ENCODE peak calls at places on chromosomes 2 and 18, in nine cellular contexts. Z is NCI-H1092, I is T1000, B is right cardiac atrium, R is SW480, E is MV-4-11, M is left lobe of liver, O is glutamatergic neuron, A is aorta. P is an unnamed sample.

GRCh38 chr2:183243760-183244159 is 119.5 kb downstream of the NUP35 start:
- DNase-seq in Z (no peak), I (no peak), B (no peak), R (no peak), E (no peak), M (no peak), O (no peak), A (no peak), P (no peak)

GRCh38 chr18:79924814-79925655 is 26.4 kb downstream of the SLC66A2 start:
- DNase-seq in Z (peak), I (no peak), B (peak), R (no peak), E (no peak), M (peak), O (no peak), A (peak), P (peak)

GRCh38 chr2:26726229-26726628 is 33.7 kb downstream of the KCNK3 start:
- DNase-seq in Z (no peak), I (no peak), B (no peak), R (no peak), E (no peak), M (no peak), O (no peak), A (no peak), P (no peak)

GRCh38 chr2:187890690-187891089 is 336.5 kb upstream of the TFPI start:
- DNase-seq in Z (no peak), I (no peak), B (no peak), R (no peak), E (no peak), M (no peak), O (no peak), A (no peak), P (no peak)

GRCh38 chr2:85600951-85601770 is 1.3 kb downstream of the TMEM150A start:
- DNase-seq in Z (no peak), I (no peak), B (no peak), R (no peak), E (no peak), M (no peak), O (no peak), A (no peak), P (no peak)

GRCh38 chr2:112150447-112150846 is 12.3 kb downstream of the FBLN7 start:
- DNase-seq in Z (no peak), I (peak), B (no peak), R (no peak), E (no peak), M (peak), O (no peak), A (no peak), P (peak)

GRCh38 chr2:10400568-10400977 is 47.6 kb downstream of the ODC1 start:
- DNase-seq in Z (no peak), I (no peak), B (peak), R (no peak), E (peak), M (no peak), O (no peak), A (peak), P (no peak)

GRCh38 chr2:26268184-26268583 is 23.4 kb downstream of the HADHB start:
- DNase-seq in Z (no peak), I (no peak), B (no peak), R (no peak), E (peak), M (no peak), O (no peak), A (no peak), P (no peak)

GRCh38 chr2:45169339-45170190 is 160.3 kb upstream of the SIX2 start:
- DNase-seq in Z (peak), I (no peak), B (peak), R (peak), E (no peak), M (no peak), O (peak), A (peak), P (no peak)

GRCh38 chr2:130390460-130391057 is 34.7 kb downstream of the PTPN18 start:
- DNase-seq in Z (no peak), I (no peak), B (peak), R (no peak), E (peak), M (no peak), O (no peak), A (peak), P (no peak)

GRCh38 chr2:237912271-237913192 is 53.1 kb downstream of the RAMP1 start:
- DNase-seq in Z (no peak), I (no peak), B (no peak), R (no peak), E (no peak), M (no peak), O (no peak), A (no peak), P (no peak)

GRCh38 chr18:21914739-21915319 is 174.2 kb downstream of the MIB1 start:
- DNase-seq in Z (no peak), I (peak), B (no peak), R (peak), E (peak), M (no peak), O (peak), A (no peak), P (no peak)

GRCh38 chr2:158969162-158969716 is 799 bp downstream of the TANC1 start:
- DNase-seq in Z (no peak), I (no peak), B (no peak), R (peak), E (no peak), M (no peak), O (no peak), A (peak), P (no peak)

GRCh38 chr2:8548065-8548870 is 133.6 kb upstream of the ID2 start:
- DNase-seq in Z (no peak), I (no peak), B (no peak), R (no peak), E (no peak), M (peak), O (no peak), A (peak), P (no peak)

GRCh38 chr2:16852651-16853050 is 187.0 kb upstream of the CYRIA start:
- DNase-seq in Z (no peak), I (no peak), B (no peak), R (no peak), E (no peak), M (no peak), O (no peak), A (no peak), P (no peak)

GRCh38 chr2:148524519-148524919 is 120.0 kb upstream of the EPC2 start:
- DNase-seq in Z (no peak), I (no peak), B (no peak), R (peak), E (no peak), M (no peak), O (no peak), A (no peak), P (no peak)

GRCh38 chr2:113977060-113977659 is 87.3 kb downstream of the ACTR3 start:
- DNase-seq in Z (no peak), I (no peak), B (no peak), R (peak), E (no peak), M (no peak), O (no peak), A (no peak), P (no peak)

GRCh38 chr2:193847140-193847539 is 1652.4 kb upstream of the TMEFF2 start:
- DNase-seq in Z (no peak), I (no peak), B (no peak), R (no peak), E (no peak), M (no peak), O (no peak), A (no peak), P (no peak)

GRCh38 chr2:67515538-67515937 is 118.4 kb downstream of the ETAA1 start:
- DNase-seq in Z (no peak), I (no peak), B (no peak), R (no peak), E (no peak), M (no peak), O (no peak), A (no peak), P (no peak)

GRCh38 chr18:41444943-41445342 is 510.1 kb upstream of the PIK3C3 start:
- DNase-seq in Z (no peak), I (no peak), B (no peak), R (no peak), E (no peak), M (no peak), O (no peak), A (no peak), P (no peak)